ENCODE peak calls at places on chromosomes 5 and 9, in nine cellular contexts. One of them, this sample, is unnamed.

GRCh38 chr5:151014680-151015343 is 5.6 kb upstream of the GPX3 start:
- DNase-seq in cardiac muscle cell: no peak
- DNase-seq in fibroblast of mammary gland: peak
- DNase-seq in fibroblast of the aortic adventitia: no peak
- DNase-seq in foreskin fibroblast: no peak
- DNase-seq in HAP-1: no peak
- DNase-seq in aorta: no peak
- DNase-seq in astrocyte of the spinal cord: no peak
- DNase-seq in IMR-90: no peak
- DNase-seq in this sample: peak

GRCh38 chr5:169686137-169686536 is 49.1 kb downstream of the DOCK2 start:
- DNase-seq in fibroblast of mammary gland: no peak
- DNase-seq in IMR-90: no peak
- DNase-seq in cardiac muscle cell: no peak
- DNase-seq in aorta: no peak
- DNase-seq in HAP-1: no peak
- DNase-seq in foreskin fibroblast: no peak
- DNase-seq in astrocyte of the spinal cord: no peak
- DNase-seq in fibroblast of the aortic adventitia: no peak
- DNase-seq in this sample: no peak

GRCh38 chr5:135047347-135047695 is 13.3 kb upstream of the PITX1 start:
- DNase-seq in cardiac muscle cell: no peak
- DNase-seq in HAP-1: peak
- DNase-seq in foreskin fibroblast: no peak
- DNase-seq in astrocyte of the spinal cord: no peak
- DNase-seq in fibroblast of mammary gland: no peak
- DNase-seq in aorta: no peak
- DNase-seq in IMR-90: no peak
- DNase-seq in fibroblast of the aortic adventitia: no peak
- DNase-seq in this sample: no peak

GRCh38 chr5:78731884-78732283 is 83.3 kb upstream of the LHFPL2 start:
- DNase-seq in foreskin fibroblast: no peak
- DNase-seq in cardiac muscle cell: peak
- DNase-seq in astrocyte of the spinal cord: no peak
- DNase-seq in IMR-90: peak
- DNase-seq in fibroblast of the aortic adventitia: peak
- DNase-seq in fibroblast of mammary gland: peak
- DNase-seq in HAP-1: no peak
- DNase-seq in aorta: no peak
- DNase-seq in this sample: no peak

GRCh38 chr9:30943446-30944232 is 1440.8 kb upstream of the ACO1 start:
- DNase-seq in IMR-90: no peak
- DNase-seq in aorta: peak
- DNase-seq in astrocyte of the spinal cord: no peak
- DNase-seq in HAP-1: no peak
- DNase-seq in fibroblast of mammary gland: no peak
- DNase-seq in foreskin fibroblast: no peak
- DNase-seq in cardiac muscle cell: no peak
- DNase-seq in fibroblast of the aortic adventitia: no peak
- DNase-seq in this sample: no peak

GRCh38 chr5:7848296-7848695 is 2.6 kb downstream of the CFAP90 start:
- DNase-seq in IMR-90: no peak
- DNase-seq in fibroblast of the aortic adventitia: no peak
- DNase-seq in cardiac muscle cell: peak
- DNase-seq in fibroblast of mammary gland: no peak
- DNase-seq in astrocyte of the spinal cord: no peak
- DNase-seq in HAP-1: no peak
- DNase-seq in aorta: no peak
- DNase-seq in foreskin fibroblast: no peak
- DNase-seq in this sample: no peak

GRCh38 chr9:131120620-131121228 is 4.7 kb upstream of the NUP214 start:
- DNase-seq in aorta: peak
- DNase-seq in foreskin fibroblast: no peak
- DNase-seq in astrocyte of the spinal cord: no peak
- DNase-seq in IMR-90: no peak
- DNase-seq in fibroblast of the aortic adventitia: no peak
- DNase-seq in fibroblast of mammary gland: no peak
- DNase-seq in HAP-1: no peak
- DNase-seq in cardiac muscle cell: no peak
- DNase-seq in this sample: no peak

GRCh38 chr9:37908283-37908682 is 4.4 kb upstream of the SLC25A51 start:
- DNase-seq in foreskin fibroblast: no peak
- DNase-seq in fibroblast of the aortic adventitia: no peak
- DNase-seq in IMR-90: no peak
- DNase-seq in cardiac muscle cell: peak
- DNase-seq in aorta: no peak
- DNase-seq in astrocyte of the spinal cord: no peak
- DNase-seq in fibroblast of mammary gland: no peak
- DNase-seq in HAP-1: no peak
- DNase-seq in this sample: no peak

GRCh38 chr5:83471405-83472212 is at the start of gene VCAN:
- DNase-seq in aorta: peak
- DNase-seq in HAP-1: peak
- DNase-seq in astrocyte of the spinal cord: peak
- DNase-seq in IMR-90: peak
- DNase-seq in fibroblast of the aortic adventitia: peak
- DNase-seq in foreskin fibroblast: peak
- DNase-seq in cardiac muscle cell: peak
- DNase-seq in fibroblast of mammary gland: peak
- DNase-seq in this sample: peak

GRCh38 chr5:61298066-61298465 is 34.0 kb upstream of the ZSWIM6 start:
- DNase-seq in astrocyte of the spinal cord: no peak
- DNase-seq in fibroblast of mammary gland: no peak
- DNase-seq in fibroblast of the aortic adventitia: no peak
- DNase-seq in cardiac muscle cell: no peak
- DNase-seq in foreskin fibroblast: no peak
- DNase-seq in HAP-1: no peak
- DNase-seq in IMR-90: no peak
- DNase-seq in aorta: no peak
- DNase-seq in this sample: no peak

GRCh38 chr5:96434201-96434645 is 1.2 kb upstream of the PCSK1 start:
- DNase-seq in fibroblast of mammary gland: peak
- DNase-seq in astrocyte of the spinal cord: peak
- DNase-seq in IMR-90: peak
- DNase-seq in cardiac muscle cell: peak
- DNase-seq in fibroblast of the aortic adventitia: peak
- DNase-seq in aorta: peak
- DNase-seq in HAP-1: peak
- DNase-seq in foreskin fibroblast: peak
- DNase-seq in this sample: peak

GRCh38 chr5:103473725-103474124 is 88.9 kb downstream of the NUDT12 start:
- DNase-seq in foreskin fibroblast: no peak
- DNase-seq in fibroblast of the aortic adventitia: peak
- DNase-seq in astrocyte of the spinal cord: no peak
- DNase-seq in IMR-90: no peak
- DNase-seq in HAP-1: no peak
- DNase-seq in cardiac muscle cell: peak
- DNase-seq in aorta: no peak
- DNase-seq in fibroblast of mammary gland: peak
- DNase-seq in this sample: peak

GRCh38 chr9:26437056-26437711 is 455.4 kb downstream of the CAAP1 start:
- DNase-seq in cardiac muscle cell: no peak
- DNase-seq in IMR-90: no peak
- DNase-seq in fibroblast of mammary gland: no peak
- DNase-seq in fibroblast of the aortic adventitia: no peak
- DNase-seq in aorta: no peak
- DNase-seq in HAP-1: no peak
- DNase-seq in astrocyte of the spinal cord: no peak
- DNase-seq in foreskin fibroblast: no peak
- DNase-seq in this sample: no peak

GRCh38 chr5:179668404-179668803 is 12.4 kb downstream of the CBY3 start:
- DNase-seq in fibroblast of mammary gland: peak
- DNase-seq in HAP-1: peak
- DNase-seq in astrocyte of the spinal cord: peak
- DNase-seq in cardiac muscle cell: peak
- DNase-seq in fibroblast of the aortic adventitia: peak
- DNase-seq in aorta: no peak
- DNase-seq in foreskin fibroblast: peak
- DNase-seq in IMR-90: peak
- DNase-seq in this sample: no peak

GRCh38 chr9:95666096-95666784 is 149.5 kb upstream of the PTCH1 start:
- DNase-seq in HAP-1: no peak
- DNase-seq in cardiac muscle cell: no peak
- DNase-seq in fibroblast of the aortic adventitia: no peak
- DNase-seq in foreskin fibroblast: no peak
- DNase-seq in aorta: no peak
- DNase-seq in IMR-90: no peak
- DNase-seq in fibroblast of mammary gland: no peak
- DNase-seq in astrocyte of the spinal cord: no peak
- DNase-seq in this sample: no peak

GRCh38 chr5:23064710-23065109 is 211.6 kb upstream of the CDH12 start:
- DNase-seq in foreskin fibroblast: no peak
- DNase-seq in cardiac muscle cell: no peak
- DNase-seq in fibroblast of the aortic adventitia: no peak
- DNase-seq in HAP-1: no peak
- DNase-seq in IMR-90: no peak
- DNase-seq in fibroblast of mammary gland: no peak
- DNase-seq in astrocyte of the spinal cord: no peak
- DNase-seq in aorta: no peak
- DNase-seq in this sample: no peak

GRCh38 chr5:132486318-132487094 is 4.1 kb downstream of the IRF1 start:
- DNase-seq in HAP-1: no peak
- DNase-seq in fibroblast of mammary gland: no peak
- DNase-seq in astrocyte of the spinal cord: no peak
- DNase-seq in aorta: no peak
- DNase-seq in fibroblast of the aortic adventitia: no peak
- DNase-seq in IMR-90: no peak
- DNase-seq in cardiac muscle cell: no peak
- DNase-seq in foreskin fibroblast: no peak
- DNase-seq in this sample: no peak

GRCh38 chr5:60675286-60675685 is 24.7 kb downstream of the DEPDC1B start:
- DNase-seq in astrocyte of the spinal cord: no peak
- DNase-seq in HAP-1: no peak
- DNase-seq in foreskin fibroblast: no peak
- DNase-seq in fibroblast of mammary gland: no peak
- DNase-seq in cardiac muscle cell: no peak
- DNase-seq in IMR-90: no peak
- DNase-seq in aorta: no peak
- DNase-seq in fibroblast of the aortic adventitia: no peak
- DNase-seq in this sample: no peak

GRCh38 chr9:133460405-133461175 is 812 bp downstream of the CACFD1 start:
- DNase-seq in astrocyte of the spinal cord: peak
- DNase-seq in fibroblast of the aortic adventitia: peak
- DNase-seq in aorta: peak
- DNase-seq in fibroblast of mammary gland: no peak
- DNase-seq in IMR-90: no peak
- DNase-seq in cardiac muscle cell: peak
- DNase-seq in foreskin fibroblast: no peak
- DNase-seq in HAP-1: no peak
- DNase-seq in this sample: peak

GRCh38 chr9:137383453-137384115 is 39.4 kb downstream of the EXD3 start:
- DNase-seq in aorta: peak
- DNase-seq in HAP-1: peak
- DNase-seq in fibroblast of mammary gland: no peak
- DNase-seq in fibroblast of the aortic adventitia: no peak
- DNase-seq in cardiac muscle cell: no peak
- DNase-seq in IMR-90: no peak
- DNase-seq in astrocyte of the spinal cord: no peak
- DNase-seq in foreskin fibroblast: no peak
- DNase-seq in this sample: no peak

GRCh38 chr5:81256766-81257165 is 23.6 kb downstream of the CKMT2 start:
- DNase-seq in fibroblast of the aortic adventitia: no peak
- DNase-seq in fibroblast of mammary gland: no peak
- DNase-seq in HAP-1: no peak
- DNase-seq in IMR-90: no peak
- DNase-seq in foreskin fibroblast: no peak
- DNase-seq in astrocyte of the spinal cord: no peak
- DNase-seq in cardiac muscle cell: no peak
- DNase-seq in aorta: no peak
- DNase-seq in this sample: no peak

GRCh38 chr5:6096101-6096500 is 282.2 kb downstream of the MED10 start:
- DNase-seq in aorta: no peak
- DNase-seq in cardiac muscle cell: no peak
- DNase-seq in HAP-1: no peak
- DNase-seq in fibroblast of the aortic adventitia: no peak
- DNase-seq in fibroblast of mammary gland: no peak
- DNase-seq in astrocyte of the spinal cord: no peak
- DNase-seq in IMR-90: no peak
- DNase-seq in foreskin fibroblast: no peak
- DNase-seq in this sample: no peak

GRCh38 chr5:148827723-148828122 is 1.3 kb downstream of the ADRB2 start:
- DNase-seq in foreskin fibroblast: no peak
- DNase-seq in HAP-1: no peak
- DNase-seq in IMR-90: peak
- DNase-seq in cardiac muscle cell: no peak
- DNase-seq in astrocyte of the spinal cord: peak
- DNase-seq in aorta: no peak
- DNase-seq in fibroblast of mammary gland: no peak
- DNase-seq in fibroblast of the aortic adventitia: no peak
- DNase-seq in this sample: no peak
- H3K4me3 ChIP-seq in foreskin fibroblast: no peak
- H3K4me3 ChIP-seq in HAP-1: no peak
- H3K4me3 ChIP-seq in IMR-90: peak
- H3K4me3 ChIP-seq in cardiac muscle cell: peak
- H3K4me3 ChIP-seq in astrocyte of the spinal cord: peak
- H3K4me3 ChIP-seq in aorta: no peak
- H3K4me3 ChIP-seq in fibroblast of mammary gland: no peak
- H3K4me3 ChIP-seq in fibroblast of the aortic adventitia: no peak
- H3K4me3 ChIP-seq in this sample: peak

DNA sequence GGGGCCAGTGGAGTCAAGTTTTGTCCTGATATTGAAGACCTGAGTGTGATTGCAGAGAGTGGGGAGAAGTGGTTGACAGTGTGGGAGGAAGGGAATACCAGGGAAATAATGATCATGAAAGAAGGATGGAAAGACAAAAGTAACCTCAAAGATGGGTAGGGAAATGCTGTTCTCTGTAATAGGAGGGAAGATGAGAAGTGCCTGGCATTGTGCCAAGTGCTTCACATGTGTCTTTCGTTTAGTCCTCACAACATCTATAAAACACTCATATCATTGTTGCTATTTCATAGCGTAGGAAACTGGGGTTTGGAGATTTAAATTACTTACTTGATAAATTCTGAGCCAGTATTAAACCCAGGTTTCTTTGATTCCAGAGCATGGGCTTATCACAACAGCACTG is 472.3 kb downstream of the LRRC70 start:
- DNase-seq in aorta: no peak
- DNase-seq in IMR-90: no peak
- DNase-seq in fibroblast of mammary gland: peak
- DNase-seq in HAP-1: no peak
- DNase-seq in foreskin fibroblast: no peak
- DNase-seq in astrocyte of the spinal cord: no peak
- DNase-seq in cardiac muscle cell: no peak
- DNase-seq in fibroblast of the aortic adventitia: no peak
- DNase-seq in this sample: no peak
- H3K4me3 ChIP-seq in aorta: no peak
- H3K4me3 ChIP-seq in IMR-90: no peak
- H3K4me3 ChIP-seq in fibroblast of mammary gland: no peak
- H3K4me3 ChIP-seq in HAP-1: no peak
- H3K4me3 ChIP-seq in foreskin fibroblast: no peak
- H3K4me3 ChIP-seq in astrocyte of the spinal cord: no peak
- H3K4me3 ChIP-seq in cardiac muscle cell: no peak
- H3K4me3 ChIP-seq in fibroblast of the aortic adventitia: no peak
- H3K4me3 ChIP-seq in this sample: no peak

GRCh38 chr9:132288956-132289355 is 65.8 kb downstream of the SETX start:
- DNase-seq in foreskin fibroblast: no peak
- DNase-seq in fibroblast of the aortic adventitia: no peak
- DNase-seq in fibroblast of mammary gland: no peak
- DNase-seq in IMR-90: peak
- DNase-seq in aorta: no peak
- DNase-seq in astrocyte of the spinal cord: no peak
- DNase-seq in cardiac muscle cell: peak
- DNase-seq in HAP-1: no peak
- DNase-seq in this sample: no peak
- H3K4me3 ChIP-seq in foreskin fibroblast: no peak
- H3K4me3 ChIP-seq in fibroblast of the aortic adventitia: no peak
- H3K4me3 ChIP-seq in fibroblast of mammary gland: no peak
- H3K4me3 ChIP-seq in IMR-90: no peak
- H3K4me3 ChIP-seq in aorta: no peak
- H3K4me3 ChIP-seq in astrocyte of the spinal cord: no peak
- H3K4me3 ChIP-seq in cardiac muscle cell: no peak
- H3K4me3 ChIP-seq in HAP-1: no peak
- H3K4me3 ChIP-seq in this sample: no peak

GRCh38 chr9:79644048-79644447 is 72.3 kb downstream of the TLE4 start:
- DNase-seq in fibroblast of the aortic adventitia: no peak
- DNase-seq in HAP-1: no peak
- DNase-seq in cardiac muscle cell: no peak
- DNase-seq in fibroblast of mammary gland: no peak
- DNase-seq in foreskin fibroblast: no peak
- DNase-seq in astrocyte of the spinal cord: no peak
- DNase-seq in aorta: no peak
- DNase-seq in IMR-90: no peak
- DNase-seq in this sample: no peak
- H3K4me3 ChIP-seq in fibroblast of the aortic adventitia: no peak
- H3K4me3 ChIP-seq in HAP-1: no peak
- H3K4me3 ChIP-seq in cardiac muscle cell: no peak
- H3K4me3 ChIP-seq in fibroblast of mammary gland: no peak
- H3K4me3 ChIP-seq in foreskin fibroblast: no peak
- H3K4me3 ChIP-seq in astrocyte of the spinal cord: no peak
- H3K4me3 ChIP-seq in aorta: no peak
- H3K4me3 ChIP-seq in IMR-90: no peak
- H3K4me3 ChIP-seq in this sample: no peak